ENCODE peak calls at places on chromosome 22, in five cellular contexts. C, T, W, F and R are unnamed samples.

GRCh38 chr22:24996420-24996952 is 44.0 kb downstream of the KIAA1671 start:
- DNase-seq in C (no peak), T (peak; percentile 62), W (peak; percentile 27), F (no peak), R (peak; percentile 45)

GRCh38 chr22:29369460-29369859 is 18.9 kb downstream of the AP1B1 start:
- DNase-seq in C (peak; percentile 42), T (peak; percentile 88), W (no peak), F (no peak), R (peak; percentile 55)

GRCh38 chr22:27748355-27749168 is 53.0 kb downstream of the MN1 start:
- DNase-seq in C (no peak), T (no peak), W (no peak), F (no peak), R (no peak)

GRCh38 chr22:43467171-43467570 is 55.4 kb downstream of the MPPED1 start:
- DNase-seq in C (no peak), T (no peak), W (no peak), F (no peak), R (no peak)

GRCh38 chr22:17434856-17435255 is 65.6 kb downstream of the CECR2 start:
- DNase-seq in C (no peak), T (no peak), W (no peak), F (no peak), R (no peak)

GRCh38 chr22:43829904-43830851 is 18.1 kb upstream of the EFCAB6 start:
- DNase-seq in C (no peak), T (no peak), W (no peak), F (no peak), R (no peak)

GRCh38 chr22:27952091-27952490 is 33.0 kb upstream of the PITPNB start:
- DNase-seq in C (peak; percentile 45), T (peak; percentile 37), W (no peak), F (no peak), R (no peak)

GRCh38 chr22:19823191-19823590 is 31.5 kb downstream of the GNB1L start:
- DNase-seq in C (no peak), T (no peak), W (no peak), F (no peak), R (no peak)

GRCh38 chr22:44776535-44777363 is 24.4 kb downstream of the ARHGAP8 start:
- DNase-seq in C (no peak), T (no peak), W (no peak), F (no peak), R (no peak)

GRCh38 chr22:29143848-29144785 is 61.6 kb upstream of the EMID1 start:
- DNase-seq in C (no peak), T (no peak), W (no peak), F (no peak), R (no peak)

GRCh38 chr22:21020802-21021429 is 6.0 kb downstream of the P2RX6 start:
- DNase-seq in C (peak; percentile 85), T (no peak), W (peak; percentile 51), F (no peak), R (no peak)

DNA sequence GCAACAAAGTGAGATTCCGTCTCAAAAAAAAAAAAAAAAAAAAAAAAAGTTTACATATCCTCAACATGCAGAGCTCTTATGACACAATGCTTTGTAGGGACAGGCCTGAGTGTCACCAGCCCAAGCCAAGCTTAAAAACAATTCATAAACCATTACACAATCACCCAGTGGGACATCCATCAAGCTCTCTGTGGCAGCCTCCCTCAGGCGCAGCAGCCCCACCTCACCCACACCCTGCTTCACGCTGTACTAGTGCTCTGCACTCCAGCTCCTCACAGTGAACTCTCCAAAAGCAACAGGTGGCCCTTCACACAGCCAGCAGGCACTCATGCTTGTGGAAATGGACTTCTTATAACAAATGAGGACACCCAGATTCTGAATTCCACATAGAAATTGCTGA is 3.5 kb upstream of the FOXRED2 start:
- DNase-seq in C (no peak), T (peak; percentile 67), W (no peak), F (no peak), R (no peak)
- TF ChIP-seq POLR2A in C (peak; percentile 13), T (no peak), W (no peak), F (no peak), R (no peak)

GRCh38 chr22:30829901-30830550 is 135.4 kb downstream of the OSBP2 start:
- DNase-seq in C (no peak), T (no peak), W (peak; percentile 85), F (no peak), R (peak; percentile 80)
- TF ChIP-seq POLR2A in C (no peak), T (no peak), W (no peak), F (no peak), R (peak; percentile 13)

GRCh38 chr22:23803001-23803819 is 16.4 kb downstream of the SMARCB1 start:
- DNase-seq in C (no peak), T (no peak), W (no peak), F (no peak), R (no peak)
- TF ChIP-seq POLR2A in C (no peak), T (no peak), W (no peak), F (no peak), R (no peak)

GRCh38 chr22:39292561-39293074 is 26.8 kb downstream of the RPL3 start:
- DNase-seq in C (peak; percentile 94), T (peak; percentile 98), W (peak; percentile 81), F (peak; percentile 35), R (peak; percentile 75)
- TF ChIP-seq POLR2A in C (peak; percentile 55), T (peak; percentile 24), W (no peak), F (no peak), R (peak; percentile 20)

GRCh38 chr22:46561435-46561905 is 24.1 kb upstream of the CELSR1 start:
- DNase-seq in C (peak; percentile 34), T (no peak), W (peak; percentile 50), F (no peak), R (no peak)
- TF ChIP-seq POLR2A in C (no peak), T (no peak), W (no peak), F (no peak), R (no peak)

GRCh38 chr22:26457661-26458272 is 25.8 kb downstream of the HPS4 start:
- DNase-seq in C (no peak), T (no peak), W (no peak), F (no peak), R (no peak)

GRCh38 chr22:26452236-26453016 is 23.4 kb downstream of the ASPHD2 start:
- DNase-seq in C (no peak), T (no peak), W (no peak), F (no peak), R (no peak)

GRCh38 chr22:26453195-26453594 is 24.1 kb downstream of the ASPHD2 start:
- DNase-seq in C (no peak), T (no peak), W (no peak), F (no peak), R (no peak)

GRCh38 chr22:26450453-26451185 is 21.6 kb downstream of the ASPHD2 start:
- DNase-seq in C (no peak), T (no peak), W (no peak), F (no peak), R (no peak)

GRCh38 chr22:26453812-26454500 is 24.9 kb downstream of the ASPHD2 start:
- DNase-seq in C (no peak), T (no peak), W (no peak), F (no peak), R (no peak)
- TF ChIP-seq POLR2A in C (no peak), T (no peak), W (no peak), F (no peak), R (no peak)

DNA sequence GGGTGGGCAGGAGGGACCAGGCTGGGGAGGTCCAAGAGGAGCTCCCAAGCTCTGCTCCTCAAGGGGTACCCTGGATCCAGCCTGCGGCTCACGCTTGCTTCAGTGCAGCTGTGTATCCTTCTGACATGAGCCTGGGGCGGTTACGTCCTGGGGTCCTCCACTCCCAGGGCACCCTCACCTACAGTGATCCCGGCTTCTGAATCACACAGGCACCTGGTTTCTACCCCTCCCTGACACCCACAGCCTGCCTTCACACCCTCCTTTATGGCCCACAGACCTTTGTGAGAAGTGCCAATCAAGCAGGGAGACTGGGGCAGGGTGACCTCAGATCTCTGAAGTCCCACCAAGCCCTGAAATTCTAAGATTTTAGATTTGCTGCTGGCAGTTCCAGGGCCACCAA is 1.5 kb downstream of the MPST start:
- DNase-seq in C (no peak), T (no peak), W (no peak), F (no peak), R (no peak)
- TF ChIP-seq POLR2A in C (no peak), T (no peak), W (no peak), F (no peak), R (no peak)

GRCh38 chr22:50523806-50524663 is 1.4 kb downstream of the SCO2 start:
- DNase-seq in C (no peak), T (no peak), W (no peak), F (no peak), R (no peak)

GRCh38 chr22:50522806-50523438 is 2.5 kb downstream of the SCO2 start:
- DNase-seq in C (no peak), T (no peak), W (no peak), F (no peak), R (no peak)

GRCh38 chr22:50522208-50522805 is 3.1 kb downstream of the SCO2 start:
- DNase-seq in C (no peak), T (no peak), W (no peak), F (no peak), R (no peak)

GRCh38 chr22:50524664-50525103 is 714 bp downstream of the SCO2 start:
- DNase-seq in C (no peak), T (no peak), W (no peak), F (no peak), R (no peak)

GRCh38 chr22:50523458-50523805 is 2.0 kb downstream of the SCO2 start:
- DNase-seq in C (no peak), T (no peak), W (no peak), F (no peak), R (no peak)
- TF ChIP-seq POLR2A in C (peak; percentile 3), T (no peak), W (no peak), F (no peak), R (no peak)

DNA sequence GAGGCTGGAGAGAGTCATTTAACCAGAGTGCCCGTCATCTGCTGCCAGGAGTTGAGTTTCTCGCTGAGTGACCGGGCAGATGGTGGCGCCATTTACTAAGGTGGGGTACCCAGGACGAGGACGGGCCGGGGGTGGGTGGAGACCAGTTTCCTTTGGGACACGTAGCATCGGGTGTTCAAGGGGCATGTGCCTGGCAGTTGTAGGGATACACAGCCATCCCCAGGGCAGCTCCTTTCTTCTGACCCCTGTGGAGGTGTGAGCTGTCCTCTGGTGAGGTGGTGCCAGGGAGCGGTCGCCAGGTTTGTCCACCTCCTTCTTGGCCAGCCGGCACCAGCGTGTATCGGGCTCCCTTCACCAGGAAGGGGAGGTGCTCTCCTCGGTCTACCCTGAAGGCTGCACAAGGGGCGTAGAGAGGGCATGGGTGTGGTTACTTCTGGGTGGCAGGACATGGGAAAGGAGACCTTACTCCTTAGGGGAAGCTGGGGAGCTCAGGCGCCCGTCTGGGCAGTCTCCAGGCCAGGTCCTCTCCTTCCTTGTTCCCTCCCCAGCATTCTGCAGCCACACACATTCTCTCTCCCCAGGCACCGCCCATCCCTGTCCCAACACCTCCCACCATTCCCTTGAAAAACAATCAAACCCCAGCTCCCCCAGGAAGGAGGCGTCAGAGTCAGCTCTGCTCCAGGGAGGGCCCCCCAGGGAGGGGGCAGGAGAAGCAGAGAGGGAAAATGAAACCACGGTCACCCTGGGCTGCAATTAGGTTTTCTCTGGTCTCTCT is 10.3 kb upstream of the MB start:
- DNase-seq in C (peak; percentile 35), T (peak; percentile 87), W (peak; percentile 66), F (no peak), R (peak; percentile 57)
- TF ChIP-seq POLR2A in C (no peak), T (peak; percentile 57), W (no peak), F (no peak), R (peak; percentile 34)